ENCODE peak calls at places on chromosomes 12 and 14, in ten cellular contexts. F is colonic mucosa; G is heart left ventricle; D is CD8-positive, alpha-beta memory T cell; Z is stomach; X is WERI-Rb-1; Y is ovary; O is choroid plexus epithelial cell; H is cardiac fibroblast; K is astrocyte of the cerebellum. V is an unnamed sample.

GRCh38 chr12:117208206-117208605 is 17.9 kb upstream of the FBXO21 start:
- DNase-seq in K (no peak), Z (no peak), G (no peak), Y (no peak), O (no peak), D (no peak), X (no peak), F (no peak), H (no peak), V (no peak)

GRCh38 chr14:51487848-51488247 is 163.9 kb upstream of the FRMD6 start:
- DNase-seq in O (no peak), X (no peak), H (no peak), Y (no peak), G (no peak), Z (no peak), K (no peak), F (no peak), D (no peak), V (no peak)

GRCh38 chr12:116116650-116117424 is 160.7 kb downstream of the MED13L start:
- DNase-seq in Z (no peak), G (no peak), K (no peak), H (no peak), O (no peak), X (no peak), Y (no peak), D (no peak), F (no peak), V (no peak)

GRCh38 chr12:67981236-67982164 is 7.7 kb upstream of the IFNG-AS1 start:
- DNase-seq in K (peak), D (no peak), O (peak), G (no peak), Z (no peak), X (no peak), F (no peak), H (peak), Y (no peak), V (peak)

GRCh38 chr12:47742253-47742825 is 16.3 kb downstream of the RAPGEF3 start:
- DNase-seq in Y (peak), H (peak), F (peak), G (no peak), X (peak), K (no peak), Z (peak), D (peak), O (peak), V (no peak)

GRCh38 chr14:105148604-105149145 is 19.9 kb downstream of the JAG2 start:
- DNase-seq in X (no peak), Z (no peak), O (no peak), F (no peak), G (peak), Y (no peak), K (no peak), D (peak), H (no peak), V (no peak)

GRCh38 chr14:86858043-86858442 is 1134.9 kb downstream of the GALC start:
- DNase-seq in X (no peak), D (no peak), Z (no peak), G (no peak), Y (no peak), H (peak), O (peak), K (peak), F (no peak), V (no peak)

GRCh38 chr12:52874573-52875435 is 26.0 kb upstream of the KRT78 start:
- DNase-seq in K (no peak), O (no peak), H (peak), G (no peak), D (no peak), Z (no peak), F (no peak), X (no peak), Y (no peak), V (no peak)

GRCh38 chr14:91223028-91223783 is 21.3 kb downstream of the GPR68 start:
- DNase-seq in H (no peak), Z (no peak), Y (no peak), K (no peak), X (no peak), F (no peak), G (no peak), O (no peak), D (no peak), V (no peak)

GRCh38 chr12:123024819-123025391 is 44.4 kb downstream of the ARL6IP4 start:
- DNase-seq in G (no peak), O (peak), Z (no peak), H (no peak), X (no peak), F (no peak), D (no peak), Y (no peak), K (no peak), V (no peak)

GRCh38 chr12:71191509-71192196 is 33.9 kb upstream of the TSPAN8 start:
- DNase-seq in H (no peak), G (no peak), Y (no peak), O (no peak), D (no peak), F (no peak), K (no peak), X (no peak), Z (no peak), V (no peak)

GRCh38 chr12:4015225-4016076 is 142.3 kb upstream of the PARP11 start:
- DNase-seq in H (no peak), Z (peak), O (no peak), G (no peak), D (no peak), X (no peak), K (no peak), F (peak), Y (no peak), V (no peak)

GRCh38 chr12:15679146-15679545 is 110.0 kb downstream of the EPS8 start:
- DNase-seq in O (peak), G (no peak), Y (no peak), X (no peak), K (peak), D (no peak), H (no peak), Z (no peak), F (no peak), V (no peak)

GRCh38 chr14:37594238-37594915 is 672 bp downstream of the FOXA1 start:
- DNase-seq in Z (peak), O (peak), H (peak), X (peak), F (peak), D (no peak), G (no peak), Y (no peak), K (peak), V (peak)

GRCh38 chr14:104941508-104942365 is 17.1 kb downstream of the PLD4 start:
- DNase-seq in X (peak), G (no peak), D (no peak), F (no peak), K (no peak), O (no peak), Z (no peak), Y (peak), H (no peak), V (no peak)

GRCh38 chr12:25816637-25817036 is 141.8 kb upstream of the RASSF8 start:
- DNase-seq in Z (no peak), H (no peak), F (no peak), Y (no peak), O (no peak), D (no peak), G (no peak), K (no peak), X (no peak), V (no peak)

GRCh38 chr12:49741882-49742620 is 694 bp downstream of the TMBIM6 start:
- DNase-seq in Z (peak), K (peak), Y (peak), H (peak), F (peak), X (peak), G (peak), D (peak), O (peak), V (peak)

GRCh38 chr14:104297721-104298401 is 159.5 kb downstream of the KIF26A start:
- DNase-seq in X (peak), G (peak), Y (peak), H (no peak), D (peak), F (no peak), Z (no peak), O (no peak), K (no peak), V (no peak)

GRCh38 chr12:8648598-8649205 is 13.9 kb downstream of the MFAP5 start:
- DNase-seq in X (no peak), K (no peak), Y (no peak), O (no peak), D (peak), Z (no peak), H (no peak), F (no peak), G (no peak), V (no peak)

GRCh38 chr12:92445253-92446081 is 257.3 kb upstream of the PLEKHG7 start:
- DNase-seq in X (no peak), Z (no peak), G (peak), H (peak), Y (no peak), K (no peak), D (no peak), O (no peak), F (no peak), V (peak)

GRCh38 chr12:70082997-70083676 is 160.1 kb upstream of the CNOT2 start:
- DNase-seq in O (no peak), K (no peak), H (no peak), Z (no peak), F (no peak), X (no peak), G (no peak), D (no peak), Y (no peak), V (no peak)

GRCh38 chr12:111309584-111309983 is 59.3 kb downstream of the PHETA1 start:
- DNase-seq in K (no peak), G (no peak), F (no peak), Z (no peak), X (no peak), D (no peak), O (no peak), H (no peak), Y (no peak), V (no peak)

GRCh38 chr12:65526311-65526710 is 247.8 kb downstream of the MSRB3 start:
- DNase-seq in H (no peak), X (no peak), Z (no peak), D (no peak), O (no peak), K (no peak), Y (no peak), G (no peak), F (no peak), V (no peak)

GRCh38 chr12:24560192-24560591 is 388.7 kb downstream of the BCAT1 start:
- DNase-seq in D (no peak), Z (no peak), Y (no peak), H (peak), F (no peak), X (no peak), G (no peak), O (peak), K (no peak), V (no peak)

GRCh38 chr14:65704850-65705249 is 292.3 kb downstream of the FUT8 start:
- DNase-seq in O (peak), H (peak), Z (no peak), K (no peak), X (no peak), Y (no peak), G (no peak), D (no peak), F (no peak), V (no peak)
- H3K4me3 ChIP-seq in O (no peak), H (no peak), Z (no peak), K (no peak), X (no peak), Y (no peak), G (no peak), D (no peak), F (no peak), V (no peak)

GRCh38 chr12:81378601-81379000 is 300.7 kb downstream of the ACSS3 start:
- DNase-seq in H (no peak), Y (no peak), G (no peak), F (no peak), O (no peak), Z (no peak), K (no peak), D (no peak), X (no peak), V (no peak)

GRCh38 chr12:81375969-81376368 is 298.1 kb downstream of the ACSS3 start:
- DNase-seq in K (no peak), X (no peak), F (no peak), H (no peak), D (no peak), Y (no peak), G (no peak), O (no peak), Z (no peak), V (no peak)

GRCh38 chr12:81377771-81378170 is 299.9 kb downstream of the ACSS3 start:
- DNase-seq in H (no peak), F (no peak), D (no peak), G (no peak), Z (no peak), Y (no peak), O (no peak), K (no peak), X (no peak), V (no peak)

GRCh38 chr12:81386101-81386500 is 308.2 kb downstream of the ACSS3 start:
- DNase-seq in K (no peak), X (no peak), O (no peak), F (no peak), Z (no peak), D (no peak), Y (no peak), G (no peak), H (no peak), V (no peak)

GRCh38 chr12:81381951-81382350 is 304.1 kb downstream of the ACSS3 start:
- DNase-seq in X (no peak), G (no peak), Y (no peak), D (no peak), F (no peak), Z (no peak), K (no peak), H (no peak), O (no peak), V (no peak)
- H3K4me3 ChIP-seq in X (no peak), G (no peak), Y (no peak), D (no peak), F (no peak), Z (no peak), K (no peak), H (no peak), O (no peak), V (no peak)

GRCh38 chr14:33720388-33720787 is 230.5 kb downstream of the EGLN3 start:
- DNase-seq in G (no peak), Y (no peak), D (no peak), F (no peak), X (no peak), Z (no peak), O (no peak), K (no peak), H (no peak), V (no peak)

GRCh38 chr14:33714527-33715222 is 236.2 kb downstream of the EGLN3 start:
- DNase-seq in D (no peak), Y (no peak), K (no peak), F (no peak), O (no peak), Z (no peak), H (peak), G (no peak), X (no peak), V (no peak)

GRCh38 chr14:33716921-33717320 is 234.0 kb downstream of the EGLN3 start:
- DNase-seq in H (no peak), K (no peak), F (no peak), O (no peak), Y (no peak), Z (no peak), D (no peak), G (no peak), X (no peak), V (no peak)

GRCh38 chr14:33715223-33715528 is 235.7 kb downstream of the EGLN3 start:
- DNase-seq in Y (no peak), G (no peak), F (no peak), O (no peak), Z (no peak), K (no peak), D (no peak), X (no peak), H (no peak), V (no peak)

GRCh38 chr14:33717866-33718265 is 233.0 kb downstream of the EGLN3 start:
- DNase-seq in F (no peak), H (no peak), K (no peak), O (no peak), Y (no peak), D (no peak), Z (no peak), G (no peak), X (no peak), V (no peak)
- H3K4me3 ChIP-seq in F (no peak), H (no peak), K (no peak), O (no peak), Y (no peak), D (no peak), Z (no peak), G (no peak), X (no peak), V (no peak)

GRCh38 chr12:133202493-133203343 is 21.4 kb downstream of the ZNF268 start:
- DNase-seq in F (no peak), Y (no peak), K (peak), O (peak), Z (no peak), H (no peak), X (no peak), D (no peak), G (no peak), V (no peak)
- H3K4me3 ChIP-seq in F (no peak), Y (no peak), K (no peak), O (no peak), Z (no peak), H (no peak), X (no peak), D (peak), G (no peak), V (no peak)

DNA sequence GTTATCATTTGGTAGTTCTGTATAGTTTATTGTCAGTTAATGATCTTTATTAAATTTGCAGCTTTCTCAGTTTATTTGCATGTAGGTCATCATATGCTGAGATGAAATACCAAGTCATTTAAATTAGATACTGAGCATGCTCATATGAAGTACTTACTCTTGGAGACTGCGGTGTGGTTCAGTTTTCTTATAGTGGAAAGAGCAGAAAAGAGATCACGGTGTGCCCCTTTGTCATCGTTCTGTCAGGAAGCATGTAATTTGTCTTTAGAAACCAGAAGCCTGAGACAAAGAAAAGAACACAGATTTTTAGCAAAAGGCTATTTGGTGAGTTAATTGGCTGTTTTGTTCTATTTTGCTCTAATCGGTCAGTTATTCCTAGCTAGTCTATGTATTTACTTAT is 75.6 kb downstream of the PLEKHA5 start:
- DNase-seq in G (no peak), Y (no peak), Z (no peak), H (no peak), X (no peak), F (no peak), D (no peak), O (no peak), K (no peak), V (no peak)
- H3K4me3 ChIP-seq in G (no peak), Y (peak), Z (no peak), H (no peak), X (no peak), F (no peak), D (no peak), O (no peak), K (peak), V (no peak)

GRCh38 chr12:1918081-1918874 is at the start of gene CACNA2D4:
- DNase-seq in D (no peak), H (no peak), O (no peak), Y (no peak), K (no peak), G (peak), Z (peak), F (peak), X (peak), V (no peak)

GRCh38 chr12:1916396-1917171 is 1.9 kb downstream of the CACNA2D4 start:
- DNase-seq in G (peak), H (peak), D (peak), K (no peak), F (peak), X (peak), Z (peak), O (peak), Y (peak), V (no peak)

GRCh38 chr12:1918875-1919236 is 404 bp upstream of the CACNA2D4 start:
- DNase-seq in K (no peak), H (no peak), X (no peak), Z (peak), G (peak), F (peak), O (no peak), Y (no peak), D (no peak), V (no peak)

GRCh38 chr12:1919284-1919683 is 832 bp upstream of the CACNA2D4 start:
- DNase-seq in Y (no peak), H (no peak), F (peak), Z (no peak), G (no peak), X (peak), K (no peak), D (no peak), O (peak), V (no peak)

GRCh38 chr12:1917172-1918070 is 1.0 kb downstream of the CACNA2D4 start:
- DNase-seq in H (no peak), O (no peak), X (peak), G (peak), F (peak), D (no peak), K (no peak), Y (no peak), Z (peak), V (no peak)
- H3K4me3 ChIP-seq in H (no peak), O (no peak), X (peak), G (no peak), F (peak), D (no peak), K (no peak), Y (no peak), Z (no peak), V (no peak)

DNA sequence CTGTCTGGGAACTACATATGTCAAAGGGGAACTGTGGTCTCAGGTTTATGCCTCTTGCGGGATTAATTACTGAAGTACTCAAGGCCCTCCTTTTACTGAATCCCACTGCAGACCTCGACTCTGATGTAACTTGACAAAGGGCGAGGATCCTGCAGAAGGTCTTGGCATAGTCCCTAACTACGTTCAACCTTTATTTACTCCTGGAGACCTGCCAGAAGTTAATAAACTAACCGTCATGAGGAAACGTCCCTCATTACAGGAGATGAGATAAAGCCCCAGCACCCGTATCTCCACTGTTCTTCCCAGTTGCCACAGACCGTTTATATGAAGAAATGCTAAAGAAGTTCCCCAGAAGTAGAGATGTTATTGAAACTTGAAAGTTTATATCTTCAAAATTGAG is 190.9 kb downstream of the ETV6 start:
- DNase-seq in K (no peak), H (peak), O (no peak), Y (no peak), X (no peak), Z (no peak), F (peak), G (no peak), D (no peak), V (no peak)
- H3K4me3 ChIP-seq in K (no peak), H (no peak), O (no peak), Y (no peak), X (no peak), Z (no peak), F (no peak), G (no peak), D (no peak), V (no peak)

GRCh38 chr14:93708311-93708734 is 80.0 kb downstream of the PRIMA1 start:
- DNase-seq in G (no peak), D (no peak), X (no peak), F (no peak), Y (no peak), K (no peak), Z (no peak), O (no peak), H (no peak), V (no peak)

GRCh38 chr14:93707475-93707874 is 80.8 kb downstream of the PRIMA1 start:
- DNase-seq in O (no peak), X (no peak), Z (no peak), K (no peak), Y (no peak), F (no peak), H (no peak), D (no peak), G (no peak), V (no peak)

GRCh38 chr14:93708800-93709199 is 79.5 kb downstream of the PRIMA1 start:
- DNase-seq in X (no peak), F (no peak), D (no peak), K (no peak), Y (no peak), Z (no peak), G (no peak), O (no peak), H (no peak), V (no peak)

GRCh38 chr14:93706360-93706955 is 81.8 kb downstream of the PRIMA1 start:
- DNase-seq in O (no peak), H (no peak), D (no peak), Y (no peak), K (no peak), F (no peak), X (no peak), G (no peak), Z (no peak), V (no peak)

DNA sequence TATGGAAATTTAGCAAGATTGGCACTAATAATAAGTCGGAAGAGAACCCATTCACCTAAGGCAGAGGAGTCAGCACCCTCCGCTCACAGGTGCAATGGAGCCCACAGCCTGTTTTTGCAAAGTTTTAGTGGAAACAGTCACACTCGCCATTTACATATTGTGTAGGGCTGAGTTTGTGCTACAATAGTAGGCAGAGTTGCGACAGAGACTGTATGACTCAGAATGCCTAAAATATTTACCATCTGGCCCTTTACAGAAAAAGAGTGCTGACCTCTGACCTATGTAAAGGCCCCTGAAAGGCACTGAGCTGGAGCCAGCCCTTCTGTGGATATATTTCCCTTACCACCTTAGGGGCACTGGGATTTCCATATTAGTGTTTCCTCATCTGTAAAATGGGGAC is 79.0 kb downstream of the PRIMA1 start:
- DNase-seq in Z (no peak), X (no peak), O (no peak), H (no peak), Y (no peak), K (no peak), F (no peak), D (no peak), G (no peak), V (no peak)
- H3K4me3 ChIP-seq in Z (no peak), X (no peak), O (no peak), H (no peak), Y (no peak), K (no peak), F (no peak), D (no peak), G (no peak), V (no peak)

V was measured in skeletal muscle cell.